ENCODE peak calls at places on chromosomes 4 and X, in ten cellular contexts. One of them, this sample, is unnamed.
A peak's percentile ranks its signal among the peaks of the same experiment; 100 is the strongest.

GRCh38 chrX:150355898-150356297 is 7.2 kb upstream of the MAMLD1 start:
- DNase-seq in tibial artery: no peak
- DNase-seq in GM23338: no peak
- DNase-seq in right cardiac atrium: no peak
- DNase-seq in PC-9: no peak
- DNase-seq in uterus: no peak
- DNase-seq in A549: no peak
- DNase-seq in AG04450: no peak
- DNase-seq in upper lobe of left lung: no peak
- DNase-seq in lower lobe of right lung: no peak
- DNase-seq in this sample: no peak

GRCh38 chr4:143270266-143270838 is 66.3 kb upstream of the GAB1 start:
- DNase-seq in lower lobe of right lung: no peak
- DNase-seq in GM23338: no peak
- DNase-seq in right cardiac atrium: no peak
- DNase-seq in tibial artery: no peak
- DNase-seq in PC-9: no peak
- DNase-seq in A549: no peak
- DNase-seq in AG04450: no peak
- DNase-seq in uterus: no peak
- DNase-seq in upper lobe of left lung: no peak
- DNase-seq in this sample: no peak

GRCh38 chr4:159273841-159274240 is 171.0 kb downstream of the RAPGEF2 start:
- DNase-seq in AG04450: no peak
- DNase-seq in lower lobe of right lung: no peak
- DNase-seq in GM23338: no peak
- DNase-seq in tibial artery: no peak
- DNase-seq in upper lobe of left lung: no peak
- DNase-seq in PC-9: no peak
- DNase-seq in uterus: no peak
- DNase-seq in A549: no peak
- DNase-seq in right cardiac atrium: peak; percentile 36
- DNase-seq in this sample: no peak

GRCh38 chr4:41280010-41280409 is 23.3 kb downstream of the UCHL1 start:
- DNase-seq in uterus: no peak
- DNase-seq in tibial artery: no peak
- DNase-seq in PC-9: no peak
- DNase-seq in A549: no peak
- DNase-seq in right cardiac atrium: no peak
- DNase-seq in lower lobe of right lung: no peak
- DNase-seq in GM23338: no peak
- DNase-seq in upper lobe of left lung: no peak
- DNase-seq in AG04450: no peak
- DNase-seq in this sample: no peak

GRCh38 chr4:40256329-40256728 is 59.5 kb downstream of the RHOH start:
- DNase-seq in tibial artery: no peak
- DNase-seq in upper lobe of left lung: no peak
- DNase-seq in uterus: no peak
- DNase-seq in AG04450: no peak
- DNase-seq in right cardiac atrium: no peak
- DNase-seq in PC-9: no peak
- DNase-seq in GM23338: no peak
- DNase-seq in lower lobe of right lung: no peak
- DNase-seq in A549: no peak
- DNase-seq in this sample: peak; percentile 78

GRCh38 chr4:120517966-120518365 is 404.6 kb downstream of the PRDM5 start:
- DNase-seq in AG04450: peak; percentile 48
- DNase-seq in GM23338: peak; percentile 39
- DNase-seq in tibial artery: peak; percentile 24
- DNase-seq in PC-9: peak; percentile 51
- DNase-seq in lower lobe of right lung: no peak
- DNase-seq in A549: peak; percentile 74
- DNase-seq in uterus: peak; percentile 50
- DNase-seq in right cardiac atrium: no peak
- DNase-seq in upper lobe of left lung: no peak
- DNase-seq in this sample: peak; percentile 40

GRCh38 chr4:48841045-48841827 is 10.3 kb downstream of the OCIAD1 start:
- DNase-seq in tibial artery: no peak
- DNase-seq in A549: no peak
- DNase-seq in PC-9: no peak
- DNase-seq in upper lobe of left lung: no peak
- DNase-seq in AG04450: no peak
- DNase-seq in uterus: no peak
- DNase-seq in lower lobe of right lung: no peak
- DNase-seq in right cardiac atrium: no peak
- DNase-seq in GM23338: no peak
- DNase-seq in this sample: no peak

GRCh38 chr4:61201562-61202099 is 1.5 kb downstream of the ADGRL3 start:
- DNase-seq in uterus: peak; percentile 14
- DNase-seq in PC-9: no peak
- DNase-seq in right cardiac atrium: peak; percentile 47
- DNase-seq in tibial artery: no peak
- DNase-seq in GM23338: peak; percentile 50
- DNase-seq in AG04450: no peak
- DNase-seq in A549: no peak
- DNase-seq in upper lobe of left lung: no peak
- DNase-seq in lower lobe of right lung: peak; percentile 32
- DNase-seq in this sample: no peak

GRCh38 chrX:107482046-107482445 is 32.6 kb downstream of the FRMPD3 start:
- DNase-seq in AG04450: no peak
- DNase-seq in right cardiac atrium: no peak
- DNase-seq in tibial artery: no peak
- DNase-seq in upper lobe of left lung: no peak
- DNase-seq in PC-9: no peak
- DNase-seq in GM23338: no peak
- DNase-seq in uterus: no peak
- DNase-seq in A549: no peak
- DNase-seq in lower lobe of right lung: no peak
- DNase-seq in this sample: no peak

GRCh38 chr4:176357359-176358082 is 37.8 kb downstream of the SPCS3 start:
- DNase-seq in uterus: no peak
- DNase-seq in A549: no peak
- DNase-seq in tibial artery: no peak
- DNase-seq in right cardiac atrium: no peak
- DNase-seq in GM23338: peak; percentile 69
- DNase-seq in AG04450: no peak
- DNase-seq in PC-9: no peak
- DNase-seq in upper lobe of left lung: no peak
- DNase-seq in lower lobe of right lung: no peak
- DNase-seq in this sample: no peak

GRCh38 chr4:20528508-20528907 is 171.8 kb upstream of the PACRGL start:
- DNase-seq in lower lobe of right lung: no peak
- DNase-seq in tibial artery: no peak
- DNase-seq in uterus: no peak
- DNase-seq in PC-9: no peak
- DNase-seq in GM23338: no peak
- DNase-seq in A549: no peak
- DNase-seq in AG04450: no peak
- DNase-seq in upper lobe of left lung: no peak
- DNase-seq in right cardiac atrium: no peak
- DNase-seq in this sample: no peak

GRCh38 chrX:115534383-115534782 is 26.6 kb upstream of the PLS3 start:
- DNase-seq in A549: no peak
- DNase-seq in upper lobe of left lung: no peak
- DNase-seq in uterus: no peak
- DNase-seq in right cardiac atrium: no peak
- DNase-seq in tibial artery: no peak
- DNase-seq in lower lobe of right lung: no peak
- DNase-seq in PC-9: no peak
- DNase-seq in AG04450: no peak
- DNase-seq in GM23338: no peak
- DNase-seq in this sample: no peak

GRCh38 chrX:115533485-115533884 is 27.5 kb upstream of the PLS3 start:
- DNase-seq in PC-9: peak; percentile 57
- DNase-seq in right cardiac atrium: no peak
- DNase-seq in upper lobe of left lung: no peak
- DNase-seq in AG04450: peak; percentile 4
- DNase-seq in A549: no peak
- DNase-seq in GM23338: no peak
- DNase-seq in tibial artery: no peak
- DNase-seq in uterus: no peak
- DNase-seq in lower lobe of right lung: no peak
- DNase-seq in this sample: no peak

GRCh38 chrX:115535844-115536243 is 25.1 kb upstream of the PLS3 start:
- DNase-seq in AG04450: no peak
- DNase-seq in tibial artery: no peak
- DNase-seq in GM23338: no peak
- DNase-seq in uterus: no peak
- DNase-seq in right cardiac atrium: no peak
- DNase-seq in upper lobe of left lung: no peak
- DNase-seq in lower lobe of right lung: no peak
- DNase-seq in PC-9: no peak
- DNase-seq in A549: no peak
- DNase-seq in this sample: no peak

GRCh38 chrX:115535421-115535820 is 25.6 kb upstream of the PLS3 start:
- DNase-seq in upper lobe of left lung: no peak
- DNase-seq in right cardiac atrium: no peak
- DNase-seq in AG04450: no peak
- DNase-seq in A549: no peak
- DNase-seq in uterus: no peak
- DNase-seq in tibial artery: no peak
- DNase-seq in GM23338: no peak
- DNase-seq in PC-9: no peak
- DNase-seq in lower lobe of right lung: no peak
- DNase-seq in this sample: no peak

GRCh38 chrX:115531818-115532403 is 29.1 kb upstream of the PLS3 start:
- DNase-seq in AG04450: no peak
- DNase-seq in right cardiac atrium: no peak
- DNase-seq in uterus: no peak
- DNase-seq in tibial artery: no peak
- DNase-seq in upper lobe of left lung: peak; percentile 30
- DNase-seq in GM23338: no peak
- DNase-seq in PC-9: no peak
- DNase-seq in lower lobe of right lung: no peak
- DNase-seq in A549: peak; percentile 15
- DNase-seq in this sample: no peak
- H3K27ac ChIP-seq in AG04450: no peak overlapping the region
- H3K27ac ChIP-seq in right cardiac atrium: no peak overlapping the region
- H3K27ac ChIP-seq in uterus: no peak overlapping the region
- H3K27ac ChIP-seq in tibial artery: peak overlapping the region; percentile 33
- H3K27ac ChIP-seq in upper lobe of left lung: peak overlapping the region; percentile 68
- H3K27ac ChIP-seq in GM23338: no peak overlapping the region
- H3K27ac ChIP-seq in PC-9: no peak overlapping the region
- H3K27ac ChIP-seq in lower lobe of right lung: peak overlapping the region; percentile 72
- H3K27ac ChIP-seq in A549: no peak overlapping the region
- H3K27ac ChIP-seq in this sample: no peak overlapping the region

DNA sequence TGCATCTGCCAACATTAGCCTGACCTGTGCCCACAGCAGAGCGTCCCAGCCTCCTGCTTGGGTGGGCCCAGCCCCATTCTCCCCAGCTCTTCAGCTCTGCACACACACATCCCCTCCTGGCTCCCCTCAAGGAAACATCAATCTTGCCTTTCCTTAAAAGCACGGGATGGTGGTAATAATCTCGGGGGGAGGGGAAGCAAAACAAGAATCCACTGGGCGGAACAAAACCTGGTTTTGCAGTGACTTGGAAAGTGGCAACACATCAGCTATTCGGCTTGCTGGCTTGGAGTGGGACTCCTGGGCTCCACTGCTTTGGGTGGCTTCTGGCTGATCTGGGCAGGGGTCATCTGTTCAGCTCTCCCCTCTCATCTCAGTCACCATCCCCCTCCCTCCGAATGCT is 3.0 kb upstream of the IRAK1 start:
- DNase-seq in AG04450: no peak
- DNase-seq in A549: no peak
- DNase-seq in uterus: no peak
- DNase-seq in PC-9: no peak
- DNase-seq in lower lobe of right lung: no peak
- DNase-seq in GM23338: no peak
- DNase-seq in tibial artery: no peak
- DNase-seq in upper lobe of left lung: no peak
- DNase-seq in right cardiac atrium: no peak
- DNase-seq in this sample: no peak
- H3K27ac ChIP-seq in AG04450: no peak overlapping the region
- H3K27ac ChIP-seq in A549: no peak overlapping the region
- H3K27ac ChIP-seq in uterus: no peak overlapping the region
- H3K27ac ChIP-seq in PC-9: no peak overlapping the region
- H3K27ac ChIP-seq in lower lobe of right lung: no peak overlapping the region
- H3K27ac ChIP-seq in GM23338: no peak overlapping the region
- H3K27ac ChIP-seq in tibial artery: no peak overlapping the region
- H3K27ac ChIP-seq in upper lobe of left lung: no peak overlapping the region
- H3K27ac ChIP-seq in right cardiac atrium: no peak overlapping the region
- H3K27ac ChIP-seq in this sample: no peak overlapping the region

DNA sequence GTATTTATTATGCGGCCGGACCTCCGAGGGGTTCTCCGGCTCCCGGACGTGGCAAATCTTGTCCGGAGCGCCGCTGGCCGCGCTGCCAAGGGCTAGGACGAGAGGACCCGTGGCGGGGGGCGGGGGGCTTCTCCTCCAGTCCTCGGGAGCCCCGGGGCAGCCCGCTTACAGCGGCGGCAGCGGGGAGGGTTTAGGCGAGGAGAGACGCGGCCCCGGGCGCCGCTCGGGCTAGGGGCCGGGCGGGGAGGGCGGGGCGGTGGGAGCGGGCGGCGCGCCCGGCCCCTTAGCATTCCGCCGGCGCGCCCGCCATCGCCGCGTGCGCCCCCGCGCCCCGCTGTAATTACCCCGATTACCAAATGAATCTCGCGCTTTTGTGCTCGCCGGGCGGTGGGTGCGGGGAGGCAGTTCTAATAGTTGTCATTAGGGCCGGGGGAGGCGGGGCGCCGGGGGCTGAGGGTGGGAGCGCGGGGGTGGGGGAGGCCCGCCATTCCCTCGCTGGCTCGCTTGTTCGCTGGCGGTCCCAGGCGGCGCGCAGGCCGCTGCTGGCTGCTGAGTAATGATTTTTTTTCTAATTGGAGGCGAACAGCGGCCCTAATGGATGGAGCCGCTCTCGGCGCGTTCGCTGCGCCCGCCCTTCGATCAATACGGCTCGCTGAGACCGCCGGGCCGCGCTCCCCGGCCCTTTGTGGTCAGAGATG is 276.6 kb downstream of the BCOR start:
- DNase-seq in GM23338: peak; percentile 53
- DNase-seq in AG04450: no peak
- DNase-seq in PC-9: no peak
- DNase-seq in right cardiac atrium: peak; percentile 79
- DNase-seq in lower lobe of right lung: no peak
- DNase-seq in tibial artery: no peak
- DNase-seq in A549: no peak
- DNase-seq in upper lobe of left lung: no peak
- DNase-seq in uterus: peak; percentile 43
- DNase-seq in this sample: no peak
- H3K27ac ChIP-seq in GM23338: no peak overlapping the region
- H3K27ac ChIP-seq in AG04450: no peak overlapping the region
- H3K27ac ChIP-seq in PC-9: no peak overlapping the region
- H3K27ac ChIP-seq in right cardiac atrium: no peak overlapping the region
- H3K27ac ChIP-seq in lower lobe of right lung: no peak overlapping the region
- H3K27ac ChIP-seq in tibial artery: peak overlapping the region; percentile 49
- H3K27ac ChIP-seq in A549: peak overlapping the region; percentile 77
- H3K27ac ChIP-seq in upper lobe of left lung: no peak overlapping the region
- H3K27ac ChIP-seq in uterus: peak overlapping the region; percentile 34
- H3K27ac ChIP-seq in this sample: no peak overlapping the region

DNA sequence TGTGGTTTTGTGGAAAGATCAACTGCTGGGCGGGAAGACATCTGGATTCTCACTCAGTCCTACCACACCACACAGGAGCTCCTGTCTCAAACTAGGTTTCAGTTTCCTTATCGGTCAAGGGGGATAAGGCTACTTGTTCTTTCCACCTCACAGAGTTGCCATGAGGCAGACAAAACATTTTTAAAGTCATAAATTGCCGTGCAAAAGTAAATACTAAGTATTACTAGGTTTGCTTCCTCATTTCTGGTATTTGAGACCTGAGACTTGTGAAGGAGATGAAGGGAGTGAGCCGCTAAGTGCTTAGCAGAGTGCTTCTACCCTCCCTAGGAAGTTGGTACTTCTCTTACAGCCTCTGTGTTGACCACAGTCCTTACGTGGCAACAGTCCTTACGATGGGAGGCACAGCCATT is 1.5 kb downstream of the LAP3 start:
- DNase-seq in upper lobe of left lung: no peak
- DNase-seq in uterus: no peak
- DNase-seq in lower lobe of right lung: no peak
- DNase-seq in right cardiac atrium: no peak
- DNase-seq in A549: no peak
- DNase-seq in AG04450: no peak
- DNase-seq in GM23338: no peak
- DNase-seq in PC-9: no peak
- DNase-seq in tibial artery: no peak
- DNase-seq in this sample: no peak
- H3K27ac ChIP-seq in upper lobe of left lung: peak overlapping the region; percentile 97
- H3K27ac ChIP-seq in uterus: peak overlapping the region; percentile 85
- H3K27ac ChIP-seq in lower lobe of right lung: peak overlapping the region; percentile 91
- H3K27ac ChIP-seq in right cardiac atrium: peak overlapping the region; percentile 85
- H3K27ac ChIP-seq in A549: no peak overlapping the region
- H3K27ac ChIP-seq in AG04450: no peak overlapping the region
- H3K27ac ChIP-seq in GM23338: no peak overlapping the region
- H3K27ac ChIP-seq in PC-9: no peak overlapping the region
- H3K27ac ChIP-seq in tibial artery: peak overlapping the region; percentile 90
- H3K27ac ChIP-seq in this sample: no peak overlapping the region